ENCODE peak calls at places on chromosomes 4 and X, in four cellular contexts. P is prostate gland, Y is K562, K is sigmoid colon. L is an unnamed sample.
A peak's percentile ranks its signal among the peaks of the same experiment; 100 is the strongest.

GRCh38 chr4:137664055-137664405 is 131.7 kb upstream of the PCDH18 start:
- DNase-seq in Y (no peak), K (no peak), P (no peak), L (no peak)

GRCh38 chr4:49516796-49517195 is 530.7 kb downstream of the CWH43 start:
- DNase-seq in Y (no peak), K (peak; percentile 52), P (no peak), L (no peak)

GRCh38 chr4:81757706-81758105 is 286.0 kb upstream of the RASGEF1B start:
- DNase-seq in K (no peak), Y (no peak), P (no peak), L (no peak)

GRCh38 chr4:105966046-105966445 is 70.8 kb downstream of the NPNT start:
- DNase-seq in K (no peak), Y (no peak), P (no peak), L (no peak)

GRCh38 chr4:13496605-13497004 is 12.5 kb upstream of the RAB28 start:
- DNase-seq in P (no peak), K (no peak), Y (no peak), L (no peak)

GRCh38 chr4:25879991-25880641 is 17.3 kb upstream of the SEL1L3 start:
- DNase-seq in Y (no peak), K (no peak), P (no peak), L (no peak)

GRCh38 chr4:38928886-38929285 is 61.3 kb downstream of the FAM114A1 start:
- DNase-seq in K (no peak), Y (no peak), P (no peak), L (no peak)

GRCh38 chrX:123185714-123186113 is 1.6 kb downstream of the GRIA3 start:
- DNase-seq in P (no peak), K (no peak), Y (no peak), L (no peak)

GRCh38 chr4:20474119-20474518 is 222.4 kb downstream of the SLIT2 start:
- DNase-seq in Y (no peak), K (no peak), P (no peak), L (no peak)

GRCh38 chr4:100935090-100935489 is 412.2 kb downstream of the PPP3CA start:
- DNase-seq in K (no peak), Y (no peak), P (no peak), L (no peak)

GRCh38 chr4:41613362-41613761 is 75.4 kb downstream of the LIMCH1 start:
- DNase-seq in Y (no peak), K (no peak), P (no peak), L (no peak)

GRCh38 chr4:57875829-57876392 is 765.7 kb upstream of the IGFBP7 start:
- DNase-seq in K (no peak), P (no peak), Y (no peak), L (no peak)

GRCh38 chrX:45758738-45759397 is 558.2 kb upstream of the DIPK2B start:
- DNase-seq in Y (no peak), P (no peak), K (no peak), L (no peak)

GRCh38 chr4:100494166-100494565 is 23.7 kb downstream of the EMCN start:
- DNase-seq in Y (no peak), K (no peak), P (no peak), L (no peak)

GRCh38 chr4:159398236-159398638 is 295.4 kb downstream of the RAPGEF2 start:
- DNase-seq in P (no peak), Y (no peak), K (no peak), L (no peak)

GRCh38 chrX:15869695-15870094 is 15.1 kb upstream of the AP1S2 start:
- DNase-seq in P (no peak), Y (no peak), K (no peak), L (no peak)

GRCh38 chr4:47222276-47222675 is 190.9 kb downstream of the GABRB1 start:
- DNase-seq in P (no peak), Y (no peak), K (no peak), L (no peak)

GRCh38 chr4:6939761-6940743 is 30.4 kb downstream of the TBC1D14 start:
- DNase-seq in P (no peak), K (no peak), Y (peak; percentile 49), L (no peak)

GRCh38 chr4:144547678-144548298 is 98.2 kb upstream of the HHIP start:
- DNase-seq in P (no peak), Y (no peak), K (no peak), L (no peak)

GRCh38 chr4:633976-634598 is 8.7 kb downstream of the PDE6B start:
- DNase-seq in Y (no peak), K (peak; percentile 50), P (no peak), L (peak; percentile 63)

GRCh38 chr4:13484045-13484748 is at the start of gene RAB28:
- DNase-seq in Y (peak; percentile 88), K (peak; percentile 98), P (peak; percentile 94), L (peak; percentile 99)

GRCh38 chr4:143406523-143406922 is 69.8 kb downstream of the GAB1 start:
- DNase-seq in P (no peak), K (peak; percentile 89), Y (no peak), L (no peak)

GRCh38 chr4:117626664-117627063 is 407.6 kb upstream of the NDST3 start:
- DNase-seq in P (no peak), Y (no peak), K (no peak), L (no peak)

GRCh38 chrX:39418936-39419659 is 617.8 kb downstream of the MID1IP1 start:
- DNase-seq in K (no peak), P (no peak), Y (no peak), L (no peak)

GRCh38 chr4:111136438-111136837 is 513.6 kb upstream of the PITX2 start:
- DNase-seq in K (no peak), Y (no peak), P (no peak), L (no peak)

GRCh38 chr4:38983756-38984647 is 48.2 kb downstream of the TMEM156 start:
- DNase-seq in P (no peak), K (no peak), Y (no peak), L (no peak)

DNA sequence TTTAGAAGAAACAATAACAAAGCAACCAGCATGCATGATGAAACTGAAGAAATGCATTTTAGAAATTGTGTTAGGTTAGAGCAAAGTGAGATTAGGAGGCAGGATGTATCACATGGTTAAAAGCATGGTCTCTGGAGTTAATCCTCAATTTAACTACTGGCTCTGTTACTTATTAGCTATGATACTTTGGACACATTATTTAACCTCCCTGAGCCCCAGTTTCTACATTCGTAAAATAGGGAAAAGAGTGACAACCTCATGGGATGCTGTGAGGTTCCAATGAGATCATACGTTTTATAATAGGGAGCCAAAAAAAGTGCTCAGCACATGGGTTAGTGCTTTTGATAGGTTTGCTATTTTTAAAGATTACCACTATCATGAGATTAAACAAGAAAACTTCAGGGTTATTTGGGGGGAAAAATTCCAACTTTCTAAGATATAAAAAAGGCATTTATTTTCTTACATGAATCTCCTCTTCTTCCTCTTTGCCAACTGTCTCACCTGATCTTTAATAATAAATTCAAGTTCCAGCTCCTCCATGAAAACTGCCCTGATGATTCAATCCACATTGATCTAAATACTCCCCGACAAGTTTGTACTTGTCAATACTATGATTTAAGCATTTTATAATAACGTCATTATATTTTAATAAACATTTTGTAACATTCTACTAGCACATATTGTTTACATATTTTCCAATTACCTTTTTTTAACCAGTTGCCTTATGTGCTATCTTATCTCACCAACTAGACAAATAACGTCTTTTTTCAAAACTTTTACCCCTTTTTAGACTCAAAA is 4.6 kb downstream of the SEC31A start:
- DNase-seq in Y (no peak), P (no peak), K (no peak), L (no peak)
- H3K4me3 ChIP-seq in Y (no peak overlapping the region), P (no peak overlapping the region), K (no peak overlapping the region), L (no peak overlapping the region)

DNA sequence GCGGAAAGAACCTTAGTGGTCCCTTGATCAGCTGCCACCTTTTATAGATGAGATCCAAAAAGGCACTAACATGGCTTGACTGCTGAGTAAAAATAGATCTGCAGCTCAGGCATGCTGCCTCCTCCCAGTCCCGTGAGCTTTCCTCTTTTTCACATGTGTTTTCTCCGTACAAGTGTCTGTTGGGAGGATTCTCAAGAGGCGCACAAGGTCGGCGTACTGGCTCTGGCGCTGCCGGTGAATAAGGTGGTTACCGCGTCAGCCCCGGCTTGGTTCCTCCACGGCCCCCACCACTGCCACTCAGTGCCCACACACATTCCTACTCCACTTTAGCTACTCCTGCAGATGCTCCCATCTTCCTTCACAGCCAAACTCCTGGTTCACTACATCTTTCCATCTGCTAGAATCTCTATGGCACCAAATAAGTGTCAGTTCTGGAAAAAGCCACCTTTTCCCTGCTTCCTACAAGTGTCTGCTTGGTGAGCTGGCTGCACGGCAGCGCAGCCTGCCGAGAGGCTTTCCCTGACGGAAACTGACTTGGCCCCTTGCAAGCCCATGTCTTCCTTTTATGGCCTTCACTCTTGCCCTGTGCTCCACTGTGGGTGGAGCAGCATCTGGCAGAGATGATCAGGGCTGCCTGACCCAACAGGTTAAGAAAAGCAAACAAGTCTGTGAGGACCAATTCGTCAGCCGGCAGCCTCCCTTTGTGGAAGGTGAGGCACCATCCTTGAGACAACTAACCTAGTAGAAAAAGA is 99.8 kb downstream of the KLHL8 start:
- DNase-seq in P (peak; percentile 93), Y (no peak), K (peak; percentile 88), L (no peak)
- TF ChIP-seq POLR2AphosphoS5 in P (peak; percentile 89), Y (no peak), K (peak; percentile 70), L (peak; percentile 44)

DNA sequence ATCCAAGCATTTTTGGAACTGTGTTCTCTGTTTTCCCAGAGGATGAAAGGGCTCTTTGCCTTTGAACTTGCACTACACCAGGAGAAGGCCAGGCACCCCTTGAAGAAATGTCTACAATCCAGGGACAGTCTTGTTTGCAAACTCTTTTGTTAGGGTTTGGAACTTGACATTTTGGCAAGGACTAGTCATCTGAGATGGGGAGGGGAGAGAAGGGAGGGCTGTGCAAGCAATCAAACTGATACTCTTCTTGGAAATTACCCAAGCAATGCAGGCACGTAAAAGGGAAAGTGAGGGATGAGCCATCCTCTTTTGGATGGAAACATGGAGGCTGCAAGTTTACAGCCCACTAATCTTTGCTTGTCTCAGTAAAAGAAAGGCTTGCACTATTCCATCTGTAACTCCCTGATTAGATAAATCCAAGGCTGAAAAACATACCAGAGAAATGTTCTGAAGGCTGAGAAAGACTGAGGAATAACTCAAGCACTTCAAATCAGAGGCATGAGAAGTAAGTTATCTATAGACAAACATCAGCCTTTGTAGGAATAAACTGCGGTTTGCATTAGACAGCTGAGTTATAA is 140.9 kb downstream of the TSPAN5 start:
- DNase-seq in K (no peak), Y (no peak), P (no peak), L (no peak)
- H3K4me3 ChIP-seq in K (no peak overlapping the region), Y (no peak overlapping the region), P (no peak overlapping the region), L (no peak overlapping the region)

DNA sequence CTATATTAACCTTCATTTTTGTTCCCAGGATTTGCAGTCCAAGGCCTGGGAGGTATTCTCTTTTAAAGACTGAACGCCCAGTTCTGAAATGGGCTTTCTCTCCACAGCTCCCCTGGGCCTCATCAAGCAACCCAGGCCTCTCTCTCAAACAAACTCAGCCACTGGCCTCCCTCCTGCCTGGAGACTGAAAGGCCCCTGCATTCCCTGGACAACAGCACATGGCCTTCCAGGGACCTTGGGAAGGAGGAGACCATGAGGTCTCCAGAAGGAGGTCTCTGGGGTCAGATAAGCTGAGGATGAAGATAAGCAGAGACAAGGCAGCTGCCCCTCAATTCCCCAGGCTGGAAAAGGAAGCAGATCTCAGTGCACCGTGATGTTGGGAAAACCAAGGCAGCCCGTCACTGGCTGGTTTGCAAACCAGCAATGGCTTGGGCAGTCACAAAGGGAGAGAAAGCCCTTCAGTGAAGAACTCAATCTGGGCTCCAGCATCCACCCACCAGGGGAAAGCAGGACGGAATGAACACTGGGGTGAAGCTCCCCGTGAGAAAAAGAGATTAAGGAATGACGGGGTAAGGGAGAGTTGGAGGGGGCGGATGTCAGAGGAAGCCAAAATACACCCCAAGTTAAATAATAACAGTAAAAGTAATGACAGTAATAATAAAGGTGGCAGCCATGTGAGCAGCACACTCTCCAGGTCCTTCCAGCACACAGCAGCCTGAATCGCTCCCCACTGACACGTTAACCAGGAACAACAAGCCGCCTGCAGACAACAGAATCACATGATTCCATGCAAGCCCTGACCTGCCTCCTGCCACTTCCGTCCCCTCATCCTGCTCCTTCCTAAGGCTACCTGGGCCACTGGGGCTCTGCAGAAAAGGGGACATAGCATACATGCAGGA is 22.3 kb downstream of the AMOT start:
- DNase-seq in Y (no peak), K (no peak), P (peak; percentile 60), L (no peak)
- TF ChIP-seq POLR2AphosphoS5 in Y (no peak), K (no peak), P (no peak), L (no peak)